ENCODE peak calls at places on chromosomes 6 and 20, in five cellular contexts. L is endothelial cell; N is activated CD4-positive, alpha-beta T cell treated with anti-CD3 and anti-CD28 coated beads for 4 hours; G is amniotic stem cell; J is heart right ventricle. X is an unnamed sample.

GRCh38 chr20:49275634-49276033 is 2.2 kb downstream of the ZNFX1 start:
- DNase-seq in L (no peak), N (no peak), G (no peak), J (no peak), X (no peak)

GRCh38 chr6:165245287-165245686 is 64.1 kb downstream of the C6orf118 start:
- DNase-seq in J (no peak), N (no peak), L (no peak), G (no peak), X (no peak)

GRCh38 chr20:58867211-58867610 is 14.7 kb downstream of the GNAS start:
- DNase-seq in J (no peak), N (no peak), G (no peak), L (no peak), X (no peak)

GRCh38 chr6:54718541-54719023 is 128.0 kb upstream of the FAM83B start:
- DNase-seq in G (no peak), J (no peak), L (no peak), N (no peak), X (no peak)

GRCh38 chr6:12483712-12484111 is 193.6 kb downstream of the EDN1 start:
- DNase-seq in J (no peak), L (no peak), G (peak), N (no peak), X (peak)

GRCh38 chr6:56263586-56264295 is 16.4 kb upstream of the COL21A1 start:
- DNase-seq in L (no peak), G (no peak), N (no peak), J (no peak), X (no peak)

GRCh38 chr6:48973486-48973885 is 489.6 kb downstream of the MMUT start:
- DNase-seq in G (no peak), N (no peak), L (no peak), J (no peak), X (no peak)

GRCh38 chr6:21986703-21987102 is 310.1 kb downstream of the PRL start:
- DNase-seq in L (no peak), J (no peak), N (no peak), G (no peak), X (no peak)

GRCh38 chr6:111591370-111591900 is 14.2 kb downstream of the TRAF3IP2 start:
- DNase-seq in G (peak), J (no peak), N (no peak), L (no peak), X (peak)

GRCh38 chr20:23085415-23086055 is 589 bp downstream of the CD93 start:
- DNase-seq in J (no peak), L (no peak), G (no peak), N (no peak), X (no peak)

GRCh38 chr20:34316191-34316814 is 13.1 kb upstream of the AHCY start:
- DNase-seq in G (no peak), L (no peak), N (no peak), J (no peak), X (no peak)

GRCh38 chr6:125811259-125811658 is 20.5 kb downstream of the NCOA7 start:
- DNase-seq in G (no peak), L (no peak), J (no peak), N (no peak), X (no peak)

GRCh38 chr6:35026434-35027222 is 114.5 kb downstream of the TCP11 start:
- DNase-seq in L (no peak), G (no peak), J (no peak), N (no peak), X (no peak)

GRCh38 chr6:108200631-108201030 is 34.8 kb downstream of the NR2E1 start:
- DNase-seq in J (no peak), L (no peak), G (peak), N (no peak), X (no peak)

GRCh38 chr6:112443666-112444065 is 96.5 kb downstream of the RFPL4B start:
- DNase-seq in N (no peak), J (peak), L (no peak), G (no peak), X (no peak)

GRCh38 chr6:17012421-17013225 is 89.2 kb upstream of the STMND1 start:
- DNase-seq in L (peak), J (no peak), N (no peak), G (peak), X (peak)

GRCh38 chr6:138691595-138692057 is 81.9 kb upstream of the CCDC28A start:
- DNase-seq in N (no peak), J (no peak), L (no peak), G (no peak), X (peak)

GRCh38 chr20:37007898-37008649 is 56.6 kb upstream of the SAMHD1 start:
- DNase-seq in G (no peak), J (no peak), L (no peak), N (peak), X (peak)

GRCh38 chr6:137736048-137736846 is 130.8 kb upstream of the TNFAIP3 start:
- DNase-seq in L (no peak), N (peak), G (no peak), J (no peak), X (no peak)

GRCh38 chr6:38876470-38876869 is 161.4 kb downstream of the DNAH8 start:
- DNase-seq in J (no peak), L (peak), N (peak), G (no peak), X (no peak)

GRCh38 chr6:112710710-112711109 is 363.6 kb downstream of the RFPL4B start:
- DNase-seq in G (no peak), N (no peak), J (no peak), L (no peak), X (no peak)

GRCh38 chr6:115753446-115753845 is 307.2 kb downstream of the FRK start:
- DNase-seq in N (no peak), G (no peak), J (no peak), L (no peak), X (no peak)

GRCh38 chr20:32456869-32457421 is 98.8 kb downstream of the ASXL1 start:
- DNase-seq in G (no peak), J (no peak), N (no peak), L (peak), X (no peak)

GRCh38 chr6:160221423-160221822 is 37.2 kb downstream of the SLC22A2 start:
- DNase-seq in N (no peak), G (no peak), J (no peak), L (no peak), X (no peak)

X was measured in AG04449.